ENCODE peak calls at places on chromosomes 11 and 22, in five cellular contexts. P, C, R, L and O are unnamed samples.

GRCh38 chr11:118205979-118206611 is 18.7 kb downstream of the JAML start:
- DNase-seq in P (no peak), C (no peak), R (no peak), L (no peak), O (no peak)

GRCh38 chr22:41395531-41396240 is 13.9 kb downstream of the TEF start:
- DNase-seq in P (no peak), C (no peak), R (no peak), L (no peak), O (no peak)

GRCh38 chr11:122731500-122731913 is 76.0 kb downstream of the UBASH3B start:
- DNase-seq in P (peak), C (no peak), R (no peak), L (peak), O (no peak)

GRCh38 chr11:36376315-36376887 is 80.3 kb downstream of the PRR5L start:
- DNase-seq in P (peak), C (no peak), R (no peak), L (no peak), O (no peak)

GRCh38 chr22:17774206-17774927 is at the start of gene BID:
- DNase-seq in P (no peak), C (peak), R (no peak), L (no peak), O (no peak)

GRCh38 chr22:50498322-50498861 is 9.1 kb downstream of the LMF2 start:
- DNase-seq in P (peak), C (peak), R (peak), L (peak), O (no peak)

GRCh38 chr11:1087961-1088926 is 13.6 kb downstream of the MUC2 start:
- DNase-seq in P (no peak), C (peak), R (no peak), L (peak), O (no peak)

GRCh38 chr11:31956310-31956709 is 134.6 kb upstream of the RCN1 start:
- DNase-seq in P (no peak), C (no peak), R (no peak), L (no peak), O (no peak)

GRCh38 chr22:29773233-29773632 is 6.1 kb downstream of the UQCR10 start:
- DNase-seq in P (peak), C (no peak), R (peak), L (no peak), O (no peak)

GRCh38 chr22:42863349-42863911 is 6.4 kb upstream of the ARFGAP3 start:
- DNase-seq in P (peak), C (no peak), R (no peak), L (no peak), O (peak)

GRCh38 chr22:30004689-30005088 is 75.6 kb upstream of the HORMAD2 start:
- DNase-seq in P (no peak), C (no peak), R (no peak), L (no peak), O (no peak)

GRCh38 chr11:17443926-17444690 is 32.5 kb downstream of the ABCC8 start:
- DNase-seq in P (no peak), C (no peak), R (no peak), L (no peak), O (no peak)

GRCh38 chr22:19770349-19771220 is 10.0 kb downstream of the TBX1 start:
- DNase-seq in P (no peak), C (no peak), R (no peak), L (no peak), O (no peak)

GRCh38 chr11:111452146-111452545 is 60.0 kb downstream of the BTG4 start:
- DNase-seq in P (no peak), C (no peak), R (no peak), L (no peak), O (no peak)

GRCh38 chr11:17929171-17929570 is 83.7 kb downstream of the SERGEF start:
- DNase-seq in P (no peak), C (no peak), R (no peak), L (no peak), O (no peak)

GRCh38 chr11:47355283-47356128 is 3.0 kb upstream of the MYBPC3 start:
- DNase-seq in P (peak), C (peak), R (peak), L (peak), O (no peak)

GRCh38 chr22:42163515-42163914 is 32.9 kb upstream of the CYP2D6 start:
- DNase-seq in P (no peak), C (no peak), R (no peak), L (no peak), O (no peak)

GRCh38 chr11:134026655-134027343 is 42.1 kb upstream of the JAM3 start:
- DNase-seq in P (no peak), C (no peak), R (no peak), L (no peak), O (no peak)

GRCh38 chr11:120121914-120122473 is 15.9 kb downstream of the TRIM29 start:
- DNase-seq in P (no peak), C (no peak), R (no peak), L (peak), O (no peak)

GRCh38 chr22:19596680-19597398 is 72.6 kb upstream of the CLDN5 start:
- DNase-seq in P (no peak), C (peak), R (no peak), L (peak), O (no peak)

GRCh38 chr11:22244986-22245592 is 52.2 kb downstream of the ANO5 start:
- DNase-seq in P (peak), C (no peak), R (peak), L (peak), O (no peak)

GRCh38 chr11:64058494-64058893 is 22.8 kb downstream of the FLRT1 start:
- DNase-seq in P (no peak), C (peak), R (no peak), L (no peak), O (no peak)

GRCh38 chr11:126732981-126733380 is 267.6 kb downstream of the KIRREL3 start:
- DNase-seq in P (no peak), C (no peak), R (no peak), L (no peak), O (peak)
- TF ChIP-seq HDAC2 in P (no peak), C (no peak), R (no peak), L (no peak), O (no peak)

GRCh38 chr11:2136209-2136951 is 2.8 kb downstream of the IGF2 start:
- DNase-seq in P (no peak), C (no peak), R (no peak), L (no peak), O (no peak)
- TF ChIP-seq RAD21 in P (no peak), C (no peak), R (no peak), L (no peak), O (no peak)

DNA sequence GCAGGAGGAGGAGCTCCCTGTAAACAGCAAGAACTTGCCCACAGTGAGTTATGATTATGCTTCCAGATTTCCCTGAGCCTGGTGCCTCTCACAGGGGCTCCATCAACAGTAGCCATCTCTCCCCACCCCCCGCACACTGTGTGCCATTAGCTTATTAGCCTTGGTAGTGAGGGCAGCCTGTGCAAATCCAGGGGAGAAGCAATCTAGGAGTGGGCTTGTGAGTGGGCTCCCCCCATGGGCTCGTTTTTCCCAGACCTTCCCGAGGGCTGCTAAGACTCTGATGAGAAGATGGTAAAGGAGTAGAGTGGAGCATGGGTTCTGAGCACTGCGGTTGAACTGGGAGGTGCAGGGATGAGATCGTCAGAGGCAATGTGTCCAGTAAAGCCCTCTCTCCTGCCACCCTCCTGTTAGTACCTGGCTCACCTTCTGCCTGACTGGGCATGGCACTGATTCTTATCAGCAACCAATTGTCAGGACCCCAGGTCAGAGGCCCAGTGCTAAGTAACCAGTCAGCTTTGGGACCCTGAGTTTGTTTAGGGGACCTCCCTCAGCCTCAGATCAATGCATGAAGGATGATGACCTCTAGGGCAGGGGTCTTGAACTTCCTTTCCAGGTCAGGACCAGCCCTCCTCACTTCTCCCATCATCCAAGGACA is 38.4 kb upstream of the TP53I11 start:
- DNase-seq in P (no peak), C (no peak), R (no peak), L (no peak), O (no peak)
- TF ChIP-seq HDAC2 in P (no peak), C (no peak), R (no peak), L (no peak), O (no peak)

GRCh38 chr22:48440176-48440575 is 1387.5 kb downstream of the BRD1 start:
- DNase-seq in P (no peak), C (no peak), R (no peak), L (no peak), O (no peak)
- TF ChIP-seq RAD21 in P (no peak), C (no peak), R (no peak), L (no peak), O (no peak)

GRCh38 chr11:132051704-132052103 is 681.3 kb downstream of the NTM start:
- DNase-seq in P (no peak), C (no peak), R (no peak), L (no peak), O (no peak)

GRCh38 chr11:132055296-132055695 is 684.9 kb downstream of the NTM start:
- DNase-seq in P (no peak), C (no peak), R (no peak), L (no peak), O (no peak)

GRCh38 chr11:132052904-132053303 is 682.5 kb downstream of the NTM start:
- DNase-seq in P (no peak), C (no peak), R (no peak), L (no peak), O (no peak)

GRCh38 chr11:132056689-132057088 is 686.3 kb downstream of the NTM start:
- DNase-seq in P (no peak), C (no peak), R (no peak), L (no peak), O (no peak)

GRCh38 chr11:132054822-132055221 is 684.4 kb downstream of the NTM start:
- DNase-seq in P (no peak), C (no peak), R (no peak), L (no peak), O (no peak)
- TF ChIP-seq HDAC2 in P (no peak), C (no peak), R (no peak), L (no peak), O (no peak)

DNA sequence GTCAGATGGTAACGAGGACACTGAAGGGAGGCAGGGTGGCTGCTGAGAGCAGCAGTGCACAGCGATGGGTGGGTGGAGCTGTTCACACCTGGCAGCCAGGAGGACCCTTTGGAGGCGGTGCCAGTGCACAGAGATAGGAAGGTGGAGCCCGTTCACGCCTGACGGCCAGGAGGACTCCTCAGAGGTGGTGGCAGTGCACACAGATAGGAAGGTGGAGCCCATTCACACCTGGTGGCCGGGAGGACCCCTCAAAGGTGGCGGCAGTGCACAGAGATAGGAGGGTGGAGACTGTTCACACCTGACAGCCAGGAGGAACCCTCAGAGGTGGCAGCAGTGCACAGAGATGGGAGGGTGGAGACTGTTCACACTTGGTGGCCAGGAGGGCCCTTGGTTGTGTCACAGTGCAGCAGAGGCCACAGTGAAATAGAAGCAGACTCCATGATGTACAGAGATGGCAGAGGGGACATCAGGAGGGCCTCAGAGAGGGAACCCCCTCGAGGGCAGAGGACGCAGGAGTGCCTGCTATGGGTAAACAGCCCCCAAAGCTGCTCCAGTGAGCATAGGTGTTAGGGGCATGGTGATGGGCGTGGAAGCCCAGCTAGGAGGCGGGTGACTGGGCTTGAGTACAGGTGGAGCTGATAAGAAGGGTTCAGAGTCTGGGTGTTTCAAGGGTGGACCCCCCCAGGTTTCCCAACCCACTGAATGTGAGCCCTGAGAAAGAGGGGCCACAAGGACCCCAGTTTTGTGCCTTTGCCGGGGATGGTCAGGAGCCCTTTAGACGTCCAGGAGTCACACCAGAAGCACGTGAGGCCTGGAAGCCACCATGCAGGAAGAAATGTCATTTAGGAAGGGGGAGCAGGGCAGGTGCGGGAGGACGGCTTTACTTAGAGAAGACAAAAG is 566.7 kb downstream of the BRD1 start:
- DNase-seq in P (no peak), C (no peak), R (no peak), L (no peak), O (no peak)
- TF ChIP-seq RAD21 in P (no peak), C (no peak), R (no peak), L (no peak), O (no peak)

DNA sequence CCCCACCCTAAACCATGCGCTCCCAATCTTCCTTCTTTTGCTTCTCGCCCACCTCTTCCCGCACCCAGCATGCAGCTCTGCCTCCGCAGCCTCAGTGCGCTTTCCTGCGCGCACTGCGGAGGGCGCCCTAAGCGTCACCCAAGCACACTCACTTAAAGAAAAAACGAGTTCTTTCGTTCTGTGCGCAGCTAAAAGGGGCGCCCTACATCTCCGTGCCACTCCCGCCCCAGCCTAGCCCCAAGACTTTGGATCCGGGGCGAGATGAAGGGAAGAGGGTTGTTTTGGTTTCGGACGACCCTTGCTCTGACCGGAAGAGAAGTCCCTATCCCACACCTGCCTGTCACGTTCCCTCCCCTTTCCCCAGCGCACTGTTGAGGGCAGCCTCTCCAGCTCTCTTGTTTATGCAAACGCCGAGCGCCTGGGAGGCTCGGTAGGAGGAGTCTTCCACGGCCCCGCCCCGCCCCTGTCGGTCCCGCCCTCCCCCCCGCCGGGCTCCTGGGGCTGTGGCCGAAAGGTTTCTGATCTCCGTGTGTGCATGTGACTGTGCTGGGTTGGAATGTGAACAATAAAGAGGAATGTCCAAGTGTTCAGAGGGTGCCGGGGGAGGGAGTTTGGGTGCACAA is 5.3 kb downstream of the VSIG2 start:
- DNase-seq in P (peak), C (peak), R (peak), L (peak), O (peak)
- TF ChIP-seq HDAC2 in P (no peak), C (no peak), R (peak), L (peak), O (no peak)

GRCh38 chr22:48256041-48256739 is 1493.7 kb downstream of the TBC1D22A start:
- DNase-seq in P (no peak), C (no peak), R (no peak), L (no peak), O (no peak)

GRCh38 chr22:48253573-48253972 is 1491.1 kb downstream of the TBC1D22A start:
- DNase-seq in P (no peak), C (no peak), R (no peak), L (no peak), O (no peak)

GRCh38 chr22:48256776-48257689 is 1494.6 kb downstream of the TBC1D22A start:
- DNase-seq in P (no peak), C (no peak), R (no peak), L (no peak), O (no peak)

GRCh38 chr22:48253136-48253535 is 1490.7 kb downstream of the TBC1D22A start:
- DNase-seq in P (no peak), C (no peak), R (no peak), L (no peak), O (no peak)

GRCh38 chr22:48254311-48254873 is 1491.9 kb downstream of the TBC1D22A start:
- DNase-seq in P (peak), C (no peak), R (no peak), L (no peak), O (no peak)
- TF ChIP-seq RAD21 in P (no peak), C (no peak), R (no peak), L (no peak), O (no peak)

GRCh38 chr11:67270256-67271211 is 4.3 kb downstream of the GRK2 start:
- DNase-seq in P (no peak), C (no peak), R (no peak), L (no peak), O (no peak)
- TF ChIP-seq HDAC2 in P (no peak), C (no peak), R (no peak), L (no peak), O (no peak)

GRCh38 chr11:33701302-33701701 is 676 bp upstream of the C11orf91 start:
- DNase-seq in P (no peak), C (no peak), R (no peak), L (no peak), O (no peak)
- TF ChIP-seq RAD21 in P (no peak), C (no peak), R (no peak), L (no peak), O (no peak)